ENCODE peak calls at places on chromosomes 11 and 22, in seven cellular contexts. F is transverse colon; M is NCI-H2171; S is stimulated activated CD8-positive, alpha-beta memory T cell treated with anti-CD3 and anti-CD28 coated beads, Interleukin-7, amount 100 ng/mL, for 1 hour; P is HT1080; B is H54; U is neural crest cell. T is an unnamed sample.

GRCh38 chr11:44979536-44980399 is 29.1 kb upstream of the TP53I11 start:
- DNase-seq in F (peak), M (no peak), S (no peak), P (no peak), B (no peak), U (no peak), T (peak)

GRCh38 chr11:86515297-86516094 is 140.8 kb downstream of the CCDC81 start:
- DNase-seq in F (no peak), M (no peak), S (no peak), P (peak), B (no peak), U (no peak), T (peak)

GRCh38 chr11:73242291-73243092 is 24.4 kb downstream of the P2RY2 start:
- DNase-seq in F (peak), M (peak), S (peak), P (peak), B (peak), U (peak), T (peak)

GRCh38 chr11:57648791-57649735 is 649 bp downstream of the YPEL4 start:
- DNase-seq in F (no peak), M (no peak), S (no peak), P (no peak), B (no peak), U (peak), T (no peak)

GRCh38 chr11:34476853-34477252 is 36.7 kb downstream of the ELF5 start:
- DNase-seq in F (no peak), M (no peak), S (no peak), P (no peak), B (no peak), U (no peak), T (peak)

GRCh38 chr11:61828629-61829407 is 718 bp downstream of the FADS2 start:
- DNase-seq in F (no peak), M (peak), S (no peak), P (peak), B (no peak), U (peak), T (peak)

GRCh38 chr11:87331273-87331672 is 293.5 kb downstream of the TMEM135 start:
- DNase-seq in F (no peak), M (no peak), S (no peak), P (no peak), B (no peak), U (no peak), T (no peak)

GRCh38 chr22:31289335-31289734 is 3.0 kb downstream of the PIK3IP1 start:
- DNase-seq in F (peak), M (no peak), S (no peak), P (no peak), B (no peak), U (no peak), T (no peak)

GRCh38 chr22:48415535-48415934 is 1412.1 kb downstream of the BRD1 start:
- DNase-seq in F (no peak), M (no peak), S (no peak), P (no peak), B (no peak), U (no peak), T (no peak)

GRCh38 chr11:83092488-83093384 is 21.0 kb upstream of the RAB30 start:
- DNase-seq in F (peak), M (no peak), S (no peak), P (peak), B (peak), U (no peak), T (peak)

GRCh38 chr11:61567286-61568061 is 13.4 kb downstream of the SYT7 start:
- DNase-seq in F (peak), M (no peak), S (peak), P (peak), B (peak), U (peak), T (peak)

GRCh38 chr11:11977206-11977938 is 31.1 kb downstream of the DKK3 start:
- DNase-seq in F (peak), M (no peak), S (no peak), P (peak), B (peak), U (no peak), T (peak)

GRCh38 chr22:50730013-50730891 is 7.8 kb upstream of the ACR start:
- DNase-seq in F (peak), M (no peak), S (no peak), P (no peak), B (no peak), U (no peak), T (no peak)

GRCh38 chr11:126408496-126408895 is 53.0 kb downstream of the ST3GAL4 start:
- DNase-seq in F (no peak), M (no peak), S (no peak), P (no peak), B (no peak), U (no peak), T (no peak)

GRCh38 chr22:31039393-31039792 is 41.7 kb upstream of the SMTN start:
- DNase-seq in F (peak), M (no peak), S (no peak), P (no peak), B (no peak), U (no peak), T (no peak)

GRCh38 chr11:92879086-92879485 is 90.4 kb upstream of the MTNR1B start:
- DNase-seq in F (no peak), M (no peak), S (no peak), P (no peak), B (no peak), U (no peak), T (no peak)

GRCh38 chr22:28940441-28940840 is 57.1 kb downstream of the ZNRF3 start:
- DNase-seq in F (no peak), M (no peak), S (no peak), P (no peak), B (no peak), U (no peak), T (no peak)

GRCh38 chr11:64971421-64972233 is at the start of gene MAJIN:
- DNase-seq in F (peak), M (no peak), S (peak), P (no peak), B (no peak), U (no peak), T (peak)

GRCh38 chr11:125950696-125951645 is 5.1 kb downstream of the VSIG10L2 start:
- DNase-seq in F (peak), M (no peak), S (no peak), P (no peak), B (no peak), U (no peak), T (no peak)

GRCh38 chr22:36088292-36088691 is 59.7 kb upstream of the RBFOX2 start:
- DNase-seq in F (no peak), M (no peak), S (no peak), P (no peak), B (no peak), U (no peak), T (peak)

GRCh38 chr11:45801723-45802315 is 3.1 kb upstream of the SLC35C1 start:
- DNase-seq in F (peak), M (no peak), S (no peak), P (no peak), B (no peak), U (no peak), T (peak)

GRCh38 chr22:27668828-27669797 is 132.4 kb downstream of the MN1 start:
- DNase-seq in F (peak), M (peak), S (no peak), P (peak), B (peak), U (no peak), T (peak)

GRCh38 chr22:29700949-29701927 is 18.6 kb upstream of the CABP7 start:
- DNase-seq in F (peak), M (peak), S (no peak), P (peak), B (no peak), U (no peak), T (peak)